ENCODE peak calls at places on chromosomes 11 and 22, in five cellular contexts. E, H, F, J and P are unnamed samples.

GRCh38 chr11:64723117-64723906 is at the start of gene NRXN2:
- DNase-seq in E (peak; percentile 75), H (peak; percentile 79), F (peak; percentile 85), J (peak; percentile 82), P (peak; percentile 62)

GRCh38 chr22:36334838-36335603 is 52.7 kb downstream of the MYH9 start:
- DNase-seq in E (no peak), H (peak; percentile 51), F (peak; percentile 67), J (peak; percentile 87), P (no peak)

GRCh38 chr11:1888811-1889526 is 2.7 kb downstream of the PRR33 start:
- DNase-seq in E (peak; percentile 12), H (peak; percentile 57), F (no peak), J (no peak), P (no peak)

GRCh38 chr22:46066691-46067090 is 83.6 kb upstream of the PPARA start:
- DNase-seq in E (peak; percentile 47), H (no peak), F (no peak), J (no peak), P (no peak)

GRCh38 chr11:120432056-120433018 is 79.2 kb upstream of the GRIK4 start:
- DNase-seq in E (no peak), H (no peak), F (peak; percentile 97), J (peak; percentile 99), P (peak; percentile 97)

GRCh38 chr22:50030315-50031188 is 18.0 kb upstream of the IL17REL start:
- DNase-seq in E (peak; percentile 72), H (peak; percentile 76), F (peak; percentile 76), J (peak; percentile 56), P (peak; percentile 30)

GRCh38 chr11:130980463-130980862 is 64.2 kb upstream of the SNX19 start:
- DNase-seq in E (no peak), H (no peak), F (no peak), J (no peak), P (no peak)

GRCh38 chr22:43230571-43230970 is 43.6 kb upstream of the TTLL12 start:
- DNase-seq in E (no peak), H (no peak), F (no peak), J (no peak), P (no peak)

GRCh38 chr11:5280582-5281102 is 10.9 kb upstream of the HBE1 start:
- DNase-seq in E (peak; percentile 55), H (no peak), F (peak; percentile 96), J (peak; percentile 100), P (peak; percentile 96)

GRCh38 chr22:49203091-49203862 is 624.4 kb downstream of the BRD1 start:
- DNase-seq in E (no peak), H (no peak), F (no peak), J (no peak), P (no peak)

GRCh38 chr22:38925571-38926041 is 31.8 kb upstream of the APOBEC3A start:
- DNase-seq in E (no peak), H (no peak), F (no peak), J (peak; percentile 19), P (no peak)

GRCh38 chr11:66719111-66719872 is 9.7 kb downstream of the SPTBN2 start:
- DNase-seq in E (no peak), H (no peak), F (no peak), J (no peak), P (no peak)

GRCh38 chr11:65128182-65129145 is 5.9 kb downstream of the SYVN1 start:
- DNase-seq in E (no peak), H (no peak), F (no peak), J (no peak), P (no peak)

GRCh38 chr11:62830904-62831519 is 839 bp downstream of the STX5 start:
- DNase-seq in E (no peak), H (no peak), F (no peak), J (no peak), P (no peak)

GRCh38 chr11:291281-292210 is 2.6 kb downstream of the PGGHG start:
- DNase-seq in E (peak; percentile 17), H (no peak), F (no peak), J (no peak), P (no peak)

GRCh38 chr11:47182380-47182779 is 3.9 kb downstream of the PACSIN3 start:
- DNase-seq in E (no peak), H (no peak), F (no peak), J (no peak), P (no peak)

GRCh38 chr11:65854871-65855837 is 2.8 kb downstream of the CFL1 start:
- DNase-seq in E (peak; percentile 51), H (no peak), F (no peak), J (no peak), P (no peak)